ENCODE peak calls at places on chromosomes 2 and 18, in eight cellular contexts. Y is SJSA1, B is sigmoid colon, P is mesendoderm, M is IMR-90, H is dorsolateral prefrontal cortex, I is left lung, T is psoas muscle. N is an unnamed sample.
A peak's percentile ranks its signal among the peaks of the same experiment; 100 is the strongest.

GRCh38 chr2:20391951-20392699 is 41.5 kb upstream of the PUM2 start:
- DNase-seq in I (no peak), Y (peak; percentile 41), M (no peak), H (no peak), T (no peak), P (peak; percentile 52), B (peak; percentile 49), N (no peak)

GRCh38 chr18:76643996-76644395 is 149.0 kb upstream of the ZNF516 start:
- DNase-seq in H (no peak), P (no peak), T (no peak), Y (no peak), B (no peak), I (no peak), M (no peak), N (no peak)

GRCh38 chr2:40511661-40512213 is 59.8 kb upstream of the SLC8A1 start:
- DNase-seq in H (no peak), P (peak; percentile 5), M (peak; percentile 80), Y (no peak), I (peak; percentile 32), B (peak; percentile 80), T (peak; percentile 18), N (no peak)

GRCh38 chr2:36438454-36438977 is 82.9 kb downstream of the CRIM1 start:
- DNase-seq in I (no peak), P (peak; percentile 47), T (no peak), H (no peak), Y (peak; percentile 85), B (no peak), M (peak; percentile 99), N (no peak)

GRCh38 chr2:78861546-78861945 is 164.0 kb upstream of the REG3G start:
- DNase-seq in Y (no peak), T (no peak), P (peak; percentile 62), H (no peak), I (no peak), B (no peak), M (no peak), N (no peak)

GRCh38 chr2:117885308-117885707 is 70.8 kb downstream of the DDX18 start:
- DNase-seq in I (no peak), Y (no peak), T (no peak), H (no peak), M (no peak), B (no peak), P (no peak), N (no peak)

GRCh38 chr2:170185319-170185718 is 7.4 kb downstream of the MYO3B start:
- DNase-seq in B (no peak), M (no peak), P (no peak), T (no peak), Y (no peak), H (no peak), I (no peak), N (no peak)

GRCh38 chr2:182668671-182669070 is 47.4 kb upstream of the DNAJC10 start:
- DNase-seq in P (peak; percentile 22), I (no peak), H (no peak), Y (no peak), M (peak; percentile 11), T (no peak), B (no peak), N (no peak)

GRCh38 chr2:150570712-150571111 is 83.2 kb upstream of the RND3 start:
- DNase-seq in P (no peak), I (no peak), Y (peak; percentile 52), H (no peak), M (peak; percentile 96), T (no peak), B (no peak), N (no peak)

GRCh38 chr2:54757496-54757895 is 34.0 kb downstream of the EML6 start:
- DNase-seq in H (no peak), I (no peak), P (peak; percentile 37), Y (no peak), T (no peak), M (peak; percentile 24), B (no peak), N (no peak)

GRCh38 chr2:99777656-99778290 is 288.0 kb upstream of the REV1 start:
- DNase-seq in T (no peak), B (no peak), P (no peak), H (no peak), M (no peak), Y (no peak), I (no peak), N (no peak)

DNA sequence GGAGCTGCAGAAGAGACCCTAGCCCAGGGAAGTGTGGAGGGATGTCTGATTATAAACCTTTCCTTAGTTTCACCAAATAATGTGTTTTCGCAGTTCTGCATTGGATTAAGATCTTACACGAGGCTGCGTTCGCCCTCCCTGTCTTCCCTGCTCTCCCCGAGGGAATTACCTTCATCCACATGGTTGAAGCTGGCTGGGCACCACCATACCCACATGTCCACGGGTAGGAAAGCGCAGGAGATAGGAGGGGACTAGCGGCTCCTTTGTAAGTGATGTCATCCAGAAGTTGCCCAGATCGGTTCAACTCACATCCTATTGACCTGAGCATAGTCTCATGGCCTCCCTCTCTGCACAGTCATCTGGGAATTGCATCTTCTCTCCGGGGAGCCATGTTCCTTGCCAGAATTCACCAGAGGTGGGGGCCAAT is 1.1 kb downstream of the TTL start:
- DNase-seq in T (no peak), B (no peak), M (peak; percentile 73), Y (peak; percentile 59), H (no peak), P (peak; percentile 71), I (no peak), N (no peak)
- H3K27ac ChIP-seq in T (peak overlapping the region; percentile 85), B (peak overlapping the region; percentile 92), M (peak overlapping the region; percentile 23), Y (no peak overlapping the region), H (peak overlapping the region; percentile 92), P (no peak overlapping the region), I (peak overlapping the region; percentile 84), N (peak overlapping the region; percentile 87)

GRCh38 chr2:127762846-127763245 is 48.1 kb downstream of the WDR33 start:
- DNase-seq in B (no peak), T (no peak), Y (no peak), M (peak; percentile 90), H (no peak), I (no peak), P (no peak), N (no peak)
- H3K27ac ChIP-seq in B (no peak overlapping the region), T (no peak overlapping the region), Y (no peak overlapping the region), M (no peak overlapping the region), H (no peak overlapping the region), I (no peak overlapping the region), P (no peak overlapping the region), N (no peak overlapping the region)

GRCh38 chr2:218186355-218186766 is 19.6 kb upstream of the CXCR1 start:
- DNase-seq in B (peak; percentile 76), Y (peak; percentile 58), H (peak; percentile 35), T (peak; percentile 53), P (peak; percentile 79), I (peak; percentile 54), M (peak; percentile 72), N (no peak)
- H3K27ac ChIP-seq in B (no peak overlapping the region), Y (no peak overlapping the region), H (no peak overlapping the region), T (peak overlapping the region; percentile 23), P (no peak overlapping the region), I (no peak overlapping the region), M (no peak overlapping the region), N (no peak overlapping the region)

DNA sequence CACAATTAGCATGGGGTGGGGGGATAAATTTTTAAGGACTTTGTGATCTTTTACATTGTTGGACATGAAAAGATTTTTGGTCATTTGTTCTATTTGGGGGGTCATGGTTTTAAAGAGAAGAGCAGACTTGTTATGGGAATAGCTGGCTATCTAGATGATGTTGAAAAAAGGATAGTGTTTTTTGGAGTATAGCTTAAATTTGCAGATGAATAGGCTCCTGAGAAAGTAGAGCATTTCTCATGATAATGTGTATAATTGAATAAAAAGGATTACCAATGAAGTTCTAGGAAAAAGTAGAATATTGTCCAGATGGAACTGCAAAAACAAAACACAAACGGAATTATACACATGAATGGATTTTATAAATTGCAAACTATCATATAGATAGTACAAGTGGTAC is 186.3 kb downstream of the GPD2 start:
- DNase-seq in H (no peak), I (no peak), P (no peak), Y (no peak), T (no peak), M (no peak), B (no peak), N (no peak)
- H3K27ac ChIP-seq in H (no peak overlapping the region), I (no peak overlapping the region), P (no peak overlapping the region), Y (no peak overlapping the region), T (no peak overlapping the region), M (no peak overlapping the region), B (no peak overlapping the region), N (no peak overlapping the region)

GRCh38 chr18:55435592-55435991 is 152.4 kb downstream of the TCF4 start:
- DNase-seq in M (no peak), H (no peak), I (no peak), T (no peak), P (no peak), Y (no peak), B (no peak), N (no peak)

GRCh38 chr18:55433688-55434087 is 154.3 kb downstream of the TCF4 start:
- DNase-seq in I (no peak), P (no peak), Y (no peak), T (no peak), B (no peak), M (no peak), H (no peak), N (no peak)

GRCh38 chr18:55430026-55430425 is 158.0 kb downstream of the TCF4 start:
- DNase-seq in Y (no peak), I (no peak), M (no peak), T (no peak), P (no peak), H (no peak), B (no peak), N (no peak)

GRCh38 chr18:55433140-55433539 is 154.9 kb downstream of the TCF4 start:
- DNase-seq in B (no peak), M (no peak), Y (no peak), T (no peak), I (no peak), H (no peak), P (no peak), N (no peak)

DNA sequence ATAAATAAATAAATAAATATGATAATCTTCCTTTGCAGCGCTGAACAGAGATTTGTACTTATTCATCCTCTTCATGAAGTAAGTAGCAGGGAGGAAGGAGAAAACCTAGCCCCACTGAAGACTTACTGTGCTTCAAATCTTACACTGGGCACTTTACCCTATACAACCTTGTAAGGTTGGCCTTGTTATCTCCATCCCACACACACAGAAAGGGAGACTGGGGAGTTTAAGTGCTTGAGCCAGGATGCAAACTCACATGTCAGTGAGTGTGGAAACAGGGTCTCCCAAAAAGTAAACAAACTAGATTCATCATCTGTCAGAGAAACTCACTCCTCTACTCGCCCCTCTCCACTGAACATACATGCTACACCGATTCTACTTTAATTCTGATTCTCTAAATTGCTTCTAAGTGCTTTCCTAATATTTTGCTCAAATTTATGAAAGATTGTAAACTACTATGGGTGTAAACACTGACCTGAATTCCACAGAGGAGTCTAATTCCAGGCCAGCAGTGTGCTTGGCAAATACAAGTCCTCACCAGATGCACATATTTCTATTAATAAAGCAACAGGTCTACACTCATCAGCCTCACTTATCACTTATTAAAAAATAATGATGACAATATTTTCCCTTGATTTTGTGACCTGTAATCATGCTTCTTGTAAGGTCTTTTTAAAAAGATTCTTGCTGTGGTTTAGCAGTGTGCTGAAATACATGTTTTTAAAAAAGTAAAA is 155.5 kb downstream of the TCF4 start:
- DNase-seq in H (no peak), B (no peak), P (no peak), T (no peak), M (no peak), I (no peak), Y (no peak), N (no peak)
- H3K27ac ChIP-seq in H (no peak overlapping the region), B (no peak overlapping the region), P (no peak overlapping the region), T (peak overlapping the region; percentile 68), M (no peak overlapping the region), I (no peak overlapping the region), Y (no peak overlapping the region), N (no peak overlapping the region)